ENCODE peak calls at places on chromosomes 7 and 10, in eight cellular contexts. A is foreskin fibroblast, T is fibroblast of the aortic adventitia, J is HCT116, Z is AG10803, G is endothelial cell of umbilical vein, S is astrocyte of the cerebellum, Y is left ventricle myocardium inferior. C is an unnamed sample.

GRCh38 chr10:84331091-84331490 is 2.7 kb downstream of the CCSER2 start:
- DNase-seq in T (no peak), G (no peak), J (no peak), Z (no peak), A (no peak), Y (no peak), S (no peak), C (no peak)

GRCh38 chr10:23015021-23015707 is 80.2 kb upstream of the MSRB2 start:
- DNase-seq in A (no peak), G (no peak), T (no peak), J (no peak), S (no peak), Z (no peak), Y (no peak), C (no peak)

GRCh38 chr7:55457801-55458200 is 92.7 kb downstream of the LANCL2 start:
- DNase-seq in T (no peak), J (no peak), Y (no peak), G (no peak), A (no peak), Z (no peak), S (no peak), C (no peak)

GRCh38 chr10:58322072-58322834 is 12.6 kb upstream of the UBE2D1 start:
- DNase-seq in Y (no peak), G (no peak), T (no peak), S (no peak), Z (peak; percentile 7), J (no peak), A (peak; percentile 35), C (peak; percentile 36)

GRCh38 chr7:34747176-34747781 is 89.3 kb downstream of the NPSR1 start:
- DNase-seq in G (peak; percentile 2), S (no peak), Y (no peak), Z (no peak), T (no peak), A (no peak), J (no peak), C (no peak)

GRCh38 chr10:18164093-18164492 is 23.9 kb downstream of the CACNB2 start:
- DNase-seq in A (peak; percentile 69), Z (peak; percentile 50), J (no peak), T (peak; percentile 68), S (no peak), G (no peak), Y (no peak), C (peak; percentile 98)

GRCh38 chr7:15682751-15683150 is 3.7 kb downstream of the MEOX2 start:
- DNase-seq in Z (no peak), G (peak; percentile 53), J (no peak), T (no peak), A (no peak), Y (no peak), S (no peak), C (no peak)

GRCh38 chr10:86727992-86728559 is 28.3 kb upstream of the BMPR1A start:
- DNase-seq in Y (no peak), J (no peak), Z (no peak), A (no peak), T (no peak), S (no peak), G (no peak), C (peak; percentile 49)

GRCh38 chr10:116464257-116464656 is 36.6 kb downstream of the PNLIPRP3 start:
- DNase-seq in G (no peak), T (no peak), A (no peak), S (no peak), Y (no peak), J (no peak), Z (no peak), C (no peak)

GRCh38 chr7:130896051-130896881 is 162.3 kb upstream of the KLF14 start:
- DNase-seq in S (no peak), Y (no peak), J (no peak), G (no peak), Z (peak; percentile 63), T (no peak), A (no peak), C (peak; percentile 60)

GRCh38 chr7:133358728-133359127 is 105.8 kb downstream of the EXOC4 start:
- DNase-seq in J (no peak), G (no peak), Z (peak; percentile 30), S (no peak), Y (no peak), T (peak; percentile 62), A (no peak), C (peak; percentile 43)

GRCh38 chr10:101768791-101769170 is 7.1 kb downstream of the FGF8 start:
- DNase-seq in Y (no peak), T (no peak), Z (no peak), S (no peak), A (no peak), G (no peak), J (no peak), C (no peak)

GRCh38 chr10:86020139-86020538 is 346.5 kb downstream of the GRID1 start:
- DNase-seq in Y (no peak), S (no peak), G (no peak), T (no peak), J (no peak), Z (no peak), A (no peak), C (no peak)

GRCh38 chr7:86733783-86734182 is 90.1 kb downstream of the GRM3 start:
- DNase-seq in S (no peak), G (no peak), T (peak; percentile 2), J (no peak), A (no peak), Y (no peak), Z (peak; percentile 9), C (peak; percentile 10)

GRCh38 chr10:77247076-77247561 is 390.5 kb downstream of the KCNMA1 start:
- DNase-seq in A (no peak), S (peak; percentile 61), Z (peak; percentile 21), Y (no peak), J (no peak), G (peak; percentile 8), T (peak; percentile 93), C (peak; percentile 67)

GRCh38 chr7:3162286-3162685 is 118.6 kb upstream of the CARD11 start:
- DNase-seq in A (no peak), Y (no peak), S (no peak), J (no peak), G (no peak), Z (no peak), T (peak; percentile 27), C (peak; percentile 33)

GRCh38 chr7:136956232-136956631 is 87.8 kb downstream of the CHRM2 start:
- DNase-seq in T (peak; percentile 73), J (no peak), G (no peak), Y (no peak), A (peak; percentile 71), Z (peak; percentile 40), S (no peak), C (peak; percentile 54)

GRCh38 chr10:132991706-132992432 is 49.5 kb upstream of the CFAP46 start:
- DNase-seq in A (no peak), Y (peak; percentile 3), J (no peak), G (no peak), S (no peak), Z (no peak), T (no peak), C (no peak)

GRCh38 chr7:4682621-4683042 is 537 bp downstream of the FOXK1 start:
- DNase-seq in S (no peak), J (no peak), Z (peak; percentile 37), Y (peak; percentile 61), G (peak; percentile 42), A (peak; percentile 27), T (peak; percentile 39), C (no peak)
- TF ChIP-seq CTCF in S (no peak), J (no peak), Z (no peak), Y (no peak), G (no peak), A (no peak), T (no peak), C (no peak)

GRCh38 chr10:14010083-14010551 is 320.6 kb downstream of the FRMD4A start:
- DNase-seq in A (peak; percentile 81), S (peak; percentile 56), Y (no peak), G (peak; percentile 63), T (peak; percentile 83), Z (peak; percentile 77), J (no peak), C (peak; percentile 87)

GRCh38 chr10:14014423-14014822 is 316.3 kb downstream of the FRMD4A start:
- DNase-seq in S (no peak), T (no peak), A (no peak), Y (no peak), G (no peak), Z (no peak), J (no peak), C (no peak)

GRCh38 chr10:14008648-14009072 is 322.1 kb downstream of the FRMD4A start:
- DNase-seq in A (no peak), J (no peak), T (peak; percentile 54), G (no peak), Z (peak; percentile 37), S (no peak), Y (no peak), C (peak; percentile 70)

GRCh38 chr10:14010827-14011574 is 319.7 kb downstream of the FRMD4A start:
- DNase-seq in G (no peak), J (no peak), S (no peak), Y (no peak), Z (no peak), T (no peak), A (no peak), C (no peak)

DNA sequence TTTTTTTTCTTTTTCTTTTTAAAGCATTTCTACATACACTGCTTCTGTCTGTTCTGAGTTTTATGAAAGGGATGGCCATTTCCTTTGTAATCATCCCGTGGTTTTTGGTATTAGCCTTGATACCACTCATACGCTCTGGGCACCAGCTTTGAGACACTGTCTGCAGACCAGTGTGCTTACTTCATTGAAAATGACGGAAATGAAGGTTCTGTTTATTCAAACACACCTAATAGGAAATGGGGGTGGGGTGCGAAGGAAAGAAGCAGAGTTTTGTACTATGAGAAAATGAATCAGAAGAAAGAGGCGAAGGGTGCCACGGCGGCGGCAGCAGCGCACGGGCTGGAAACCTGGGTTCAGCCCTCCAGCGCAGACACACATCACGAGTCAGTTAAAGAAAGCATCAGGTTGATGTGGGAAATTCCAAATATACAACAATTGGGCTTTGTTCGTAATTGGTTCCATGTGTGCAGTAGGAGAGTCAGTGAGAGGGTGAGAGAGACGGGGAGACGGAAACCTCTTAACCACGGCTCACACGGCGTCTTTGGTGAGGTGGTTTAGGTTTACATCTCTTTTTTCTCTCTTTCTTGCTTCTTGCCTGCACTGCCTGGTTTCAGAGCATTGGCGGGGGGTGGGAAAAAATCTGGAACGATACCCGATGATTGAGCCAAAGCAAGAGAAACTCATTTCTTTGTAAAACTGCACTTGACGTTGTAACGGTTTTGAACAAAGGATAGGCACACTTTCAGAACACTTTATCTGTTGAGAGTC is 321.2 kb downstream of the FRMD4A start:
- DNase-seq in G (peak; percentile 47), Y (no peak), S (peak; percentile 96), A (peak; percentile 84), T (peak; percentile 89), J (no peak), Z (peak; percentile 88), C (peak; percentile 84)
- H3K4me3 ChIP-seq in G (peak overlapping the region; percentile 1), Y (peak overlapping the region; percentile 58), S (peak overlapping the region; percentile 12), A (peak overlapping the region; percentile 57), T (peak overlapping the region; percentile 68), J (no peak overlapping the region), Z (peak overlapping the region; percentile 57), C (peak overlapping the region; percentile 53)

GRCh38 chr7:1811850-1812692 is 142.0 kb downstream of the ELFN1 start:
- DNase-seq in S (no peak), A (no peak), G (no peak), T (no peak), Z (no peak), J (no peak), Y (no peak), C (no peak)
- TF ChIP-seq CTCF in S (peak; percentile 9), A (no peak), G (peak; percentile 27), T (peak; percentile 20), Z (no peak), J (no peak), Y (peak; percentile 64), C (peak; percentile 20)

DNA sequence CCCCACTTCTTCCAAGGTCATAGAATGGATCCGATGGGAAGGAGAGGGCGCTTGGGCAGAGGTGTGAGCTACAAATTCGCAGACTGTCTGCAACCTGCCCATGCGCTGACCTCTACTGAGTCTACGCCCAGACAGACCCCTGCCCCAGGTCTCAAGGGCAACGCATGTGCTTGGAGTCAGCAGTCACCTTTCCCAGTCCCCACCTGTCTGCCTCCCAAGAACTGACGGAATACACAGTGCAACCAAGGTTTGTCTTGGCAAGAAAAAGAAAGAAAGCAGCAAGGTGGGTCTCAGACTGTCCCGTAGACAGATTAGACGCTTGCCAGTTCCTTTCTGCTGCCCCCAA is 74.3 kb downstream of the CALN1 start:
- DNase-seq in T (no peak), S (no peak), Y (no peak), G (no peak), J (no peak), A (no peak), Z (no peak), C (no peak)
- H3K4me3 ChIP-seq in T (no peak overlapping the region), S (no peak overlapping the region), Y (no peak overlapping the region), G (no peak overlapping the region), J (no peak overlapping the region), A (no peak overlapping the region), Z (no peak overlapping the region), C (no peak overlapping the region)

C was measured in fibroblast of mammary gland.